ENCODE peak calls at places on chromosomes 4 and X, in four cellular contexts. One of them, this sample, is unnamed.

GRCh38 chrX:48475774-48476577 is at the start of gene FTSJ1:
- DNase-seq in K562: peak; percentile 81
- DNase-seq in IMR-90: peak; percentile 93
- DNase-seq in keratinocyte: no peak
- DNase-seq in this sample: peak; percentile 92

GRCh38 chrX:43974076-43974475 is 886 bp upstream of the NDP start:
- DNase-seq in K562: no peak
- DNase-seq in IMR-90: no peak
- DNase-seq in keratinocyte: no peak
- DNase-seq in this sample: no peak

GRCh38 chr4:168059251-168059650 is 33.1 kb upstream of the ANXA10 start:
- DNase-seq in K562: no peak
- DNase-seq in IMR-90: peak; percentile 72
- DNase-seq in keratinocyte: no peak
- DNase-seq in this sample: no peak

GRCh38 chrX:48971325-48972213 is at the start of gene KCND1:
- DNase-seq in K562: peak; percentile 46
- DNase-seq in IMR-90: peak; percentile 46
- DNase-seq in keratinocyte: peak; percentile 25
- DNase-seq in this sample: peak; percentile 44

GRCh38 chr4:169108303-169108702 is 98.2 kb upstream of the CBR4 start:
- DNase-seq in K562: no peak
- DNase-seq in IMR-90: no peak
- DNase-seq in keratinocyte: no peak
- DNase-seq in this sample: no peak

GRCh38 chr4:146638801-146639351 is at the start of gene POU4F2:
- DNase-seq in K562: no peak
- DNase-seq in IMR-90: no peak
- DNase-seq in keratinocyte: no peak
- DNase-seq in this sample: peak; percentile 23

GRCh38 chr4:89438102-89438831 is 130.7 kb upstream of the GPRIN3 start:
- DNase-seq in K562: peak; percentile 10
- DNase-seq in IMR-90: peak; percentile 49
- DNase-seq in keratinocyte: no peak
- DNase-seq in this sample: peak; percentile 42

GRCh38 chrX:137194164-137194563 is 160.4 kb upstream of the GPR101 start:
- DNase-seq in K562: peak; percentile 5
- DNase-seq in IMR-90: peak; percentile 21
- DNase-seq in keratinocyte: no peak
- DNase-seq in this sample: peak; percentile 5

GRCh38 chr4:121156822-121157769 is 7.0 kb downstream of the TNIP3 start:
- DNase-seq in K562: no peak
- DNase-seq in IMR-90: peak; percentile 15
- DNase-seq in keratinocyte: no peak
- DNase-seq in this sample: peak; percentile 24

GRCh38 chrX:103066606-103067005 is 2.6 kb upstream of the BEX1 start:
- DNase-seq in K562: no peak
- DNase-seq in IMR-90: no peak
- DNase-seq in keratinocyte: no peak
- DNase-seq in this sample: no peak

GRCh38 chrX:13373807-13374187 is 53.9 kb upstream of the ATXN3L start:
- DNase-seq in K562: no peak
- DNase-seq in IMR-90: peak; percentile 82
- DNase-seq in keratinocyte: no peak
- DNase-seq in this sample: peak; percentile 21

GRCh38 chr4:88320780-88321373 is 36.5 kb upstream of the PPM1K start:
- DNase-seq in K562: no peak
- DNase-seq in IMR-90: no peak
- DNase-seq in keratinocyte: no peak
- DNase-seq in this sample: peak; percentile 4

GRCh38 chr4:157076578-157076947 is 613 bp downstream of the GLRB start:
- DNase-seq in K562: no peak
- DNase-seq in IMR-90: no peak
- DNase-seq in keratinocyte: no peak
- DNase-seq in this sample: peak; percentile 9

GRCh38 chr4:4422856-4423485 is 36.1 kb downstream of the NSG1 start:
- DNase-seq in K562: no peak
- DNase-seq in IMR-90: no peak
- DNase-seq in keratinocyte: no peak
- DNase-seq in this sample: no peak

GRCh38 chr4:187664011-187664410 is 331.6 kb upstream of the ZFP42 start:
- DNase-seq in K562: no peak
- DNase-seq in IMR-90: no peak
- DNase-seq in keratinocyte: no peak
- DNase-seq in this sample: no peak

GRCh38 chr4:177332119-177332518 is 22.4 kb downstream of the NEIL3 start:
- DNase-seq in K562: no peak
- DNase-seq in IMR-90: no peak
- DNase-seq in keratinocyte: no peak
- DNase-seq in this sample: no peak

GRCh38 chr4:7929530-7929951 is 10.1 kb downstream of the AFAP1 start:
- DNase-seq in K562: no peak
- DNase-seq in IMR-90: no peak
- DNase-seq in keratinocyte: peak; percentile 83
- DNase-seq in this sample: no peak

GRCh38 chr4:76308548-76308947 is 2.0 kb downstream of the STBD1 start:
- DNase-seq in K562: no peak
- DNase-seq in IMR-90: no peak
- DNase-seq in keratinocyte: no peak
- DNase-seq in this sample: no peak

GRCh38 chr4:55491486-55491885 is 55.2 kb downstream of the CLOCK start:
- DNase-seq in K562: no peak
- DNase-seq in IMR-90: peak; percentile 76
- DNase-seq in keratinocyte: no peak
- DNase-seq in this sample: no peak

GRCh38 chr4:156290811-156291210 is 337.1 kb upstream of the CTSO start:
- DNase-seq in K562: no peak
- DNase-seq in IMR-90: peak; percentile 46
- DNase-seq in keratinocyte: no peak
- DNase-seq in this sample: no peak

GRCh38 chr4:186137193-186137792 is 32.8 kb downstream of the FAM149A start:
- DNase-seq in K562: peak; percentile 18
- DNase-seq in IMR-90: peak; percentile 27
- DNase-seq in keratinocyte: no peak
- DNase-seq in this sample: peak; percentile 15

DNA sequence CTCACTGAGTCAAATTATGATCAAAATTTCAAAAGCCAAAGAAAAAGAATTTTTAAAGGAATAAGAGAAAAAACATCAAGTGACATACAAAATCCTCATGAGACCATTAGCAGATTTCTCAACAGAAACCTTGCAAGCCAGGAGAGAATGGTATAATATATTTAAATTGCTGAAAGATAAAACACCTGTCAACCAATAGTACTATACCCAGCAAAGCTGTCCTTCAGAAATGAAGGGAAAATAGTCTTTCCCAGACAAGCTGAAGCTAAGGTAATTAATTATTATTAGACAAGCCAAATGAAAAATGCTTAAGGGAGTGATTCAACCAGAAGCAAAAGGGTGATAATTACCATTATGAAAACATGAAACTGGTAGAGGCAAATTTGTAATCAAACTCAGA is 104.2 kb upstream of the TET2 start:
- DNase-seq in K562: no peak
- DNase-seq in IMR-90: no peak
- DNase-seq in keratinocyte: no peak
- DNase-seq in this sample: no peak
- H3K9me1 ChIP-seq in K562: no peaks in the 10 kb centered on the region
- H3K9me1 ChIP-seq in IMR-90: no peaks in the 10 kb centered on the region
- H3K9me1 ChIP-seq in keratinocyte: no peaks in the 10 kb centered on the region
- H3K9me1 ChIP-seq in this sample: no peaks in the 10 kb centered on the region

GRCh38 chr4:112418092-112418491 is 97.9 kb downstream of the NEUROG2 start:
- DNase-seq in K562: no peak
- DNase-seq in IMR-90: no peak
- DNase-seq in keratinocyte: no peak
- DNase-seq in this sample: no peak
- TF ChIP-seq CTCF in K562: peak; percentile 35
- TF ChIP-seq CTCF in IMR-90: no peak
- TF ChIP-seq CTCF in keratinocyte: no peak
- TF ChIP-seq CTCF in this sample: no peak

DNA sequence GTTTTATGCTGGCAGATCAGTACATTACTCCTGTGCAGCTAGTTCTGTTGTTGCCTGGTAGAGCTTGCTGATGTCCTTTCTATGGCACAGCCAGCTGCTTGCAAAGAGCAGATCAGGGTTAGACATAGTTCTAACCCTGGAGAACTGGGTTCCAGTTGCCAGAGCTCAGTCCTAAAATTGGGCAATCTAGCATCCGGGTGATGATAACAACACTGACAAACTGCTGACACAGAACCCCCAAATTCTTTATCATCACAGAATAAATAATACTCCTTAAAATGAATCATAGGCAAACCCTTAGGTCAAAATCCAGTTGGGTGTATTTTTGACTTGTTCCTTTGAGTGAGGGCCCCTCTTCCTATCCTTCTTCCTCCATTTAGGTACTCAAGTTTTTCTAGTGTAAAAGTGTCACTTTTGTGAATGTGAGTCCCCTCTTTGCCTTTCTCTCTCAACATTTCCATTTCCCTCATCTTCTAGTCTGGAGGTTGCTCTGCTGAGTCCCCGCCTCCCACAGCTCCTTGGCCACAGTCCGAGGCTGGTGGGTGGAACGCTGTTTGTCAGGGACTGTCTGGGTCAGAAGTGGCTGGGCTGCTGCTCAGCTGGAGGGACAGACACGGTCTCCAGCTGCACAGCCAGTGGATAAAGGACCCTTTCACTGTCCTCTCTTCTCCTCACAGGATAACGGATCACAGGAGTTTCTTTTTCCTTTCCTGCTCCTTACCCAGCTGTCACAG is 93.6 kb upstream of the RASGEF1B start:
- DNase-seq in K562: no peak
- DNase-seq in IMR-90: no peak
- DNase-seq in keratinocyte: no peak
- DNase-seq in this sample: no peak
- H3K4me2 ChIP-seq in K562: no peak overlapping the region
- H3K4me2 ChIP-seq in IMR-90: peak overlapping the region; percentile 5
- H3K4me2 ChIP-seq in keratinocyte: peak overlapping the region; percentile 23
- H3K4me2 ChIP-seq in this sample: no peak overlapping the region

GRCh38 chr4:159353422-159354116 is 250.7 kb downstream of the RAPGEF2 start:
- DNase-seq in K562: no peak
- DNase-seq in IMR-90: no peak
- DNase-seq in keratinocyte: no peak
- DNase-seq in this sample: no peak
- H3K9me1 ChIP-seq in K562: no peaks in the 10 kb centered on the region
- H3K9me1 ChIP-seq in IMR-90: peaks cover 10% of the 10 kb centered on the region
- H3K9me1 ChIP-seq in keratinocyte: no peaks in the 10 kb centered on the region
- H3K9me1 ChIP-seq in this sample: no peaks in the 10 kb centered on the region

GRCh38 chrX:24241822-24242648 is 71.8 kb downstream of the SUPT20HL2 start:
- DNase-seq in K562: peak; percentile 12
- DNase-seq in IMR-90: peak; percentile 39
- DNase-seq in keratinocyte: no peak
- DNase-seq in this sample: peak; percentile 38
- TF ChIP-seq CTCF in K562: peak; percentile 69
- TF ChIP-seq CTCF in IMR-90: peak; percentile 49
- TF ChIP-seq CTCF in keratinocyte: peak; percentile 34
- TF ChIP-seq CTCF in this sample: no peak

GRCh38 chr4:108152980-108153379 is 15.8 kb downstream of the LEF1 start:
- DNase-seq in K562: no peak
- DNase-seq in IMR-90: no peak
- DNase-seq in keratinocyte: no peak
- DNase-seq in this sample: no peak
- H3K4me2 ChIP-seq in K562: no peak overlapping the region
- H3K4me2 ChIP-seq in IMR-90: no peak overlapping the region
- H3K4me2 ChIP-seq in keratinocyte: no peak overlapping the region
- H3K4me2 ChIP-seq in this sample: no peak overlapping the region

GRCh38 chrX:131671714-131672113 is 127.8 kb downstream of the OR13H1 start:
- DNase-seq in K562: no peak
- DNase-seq in IMR-90: no peak
- DNase-seq in keratinocyte: no peak
- DNase-seq in this sample: no peak

GRCh38 chrX:131677655-131678628 is 134.1 kb downstream of the OR13H1 start:
- DNase-seq in K562: peak; percentile 71
- DNase-seq in IMR-90: peak; percentile 3
- DNase-seq in keratinocyte: no peak
- DNase-seq in this sample: peak; percentile 1

DNA sequence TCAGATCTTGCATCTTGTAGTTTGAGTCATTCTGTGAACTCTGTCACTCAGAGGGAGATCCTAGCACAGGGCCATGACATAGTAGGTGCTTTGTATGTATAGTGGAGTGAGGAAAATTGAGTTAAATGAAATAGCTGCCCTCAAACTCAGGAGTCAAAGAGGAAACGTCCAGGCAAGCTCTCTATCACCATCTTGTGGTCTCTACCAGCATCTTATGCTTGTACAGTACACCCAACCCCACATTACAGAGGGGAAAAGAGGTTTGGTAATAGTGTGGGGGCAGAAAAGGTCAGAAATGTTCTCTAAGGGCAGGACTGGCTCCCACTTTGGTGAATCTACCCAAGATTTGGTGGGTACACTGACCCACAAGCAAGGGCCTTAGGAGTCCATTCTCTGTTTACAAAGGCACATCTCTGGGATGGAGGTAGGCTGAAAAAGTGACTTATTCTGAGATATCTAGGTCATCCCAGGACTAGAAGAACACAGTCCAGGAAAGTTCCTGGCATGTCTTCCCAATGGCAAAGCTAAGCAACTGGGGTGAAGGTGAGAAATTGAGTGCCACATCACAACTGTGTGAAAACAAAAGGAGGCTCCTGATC is 131.8 kb downstream of the OR13H1 start:
- DNase-seq in K562: peak; percentile 46
- DNase-seq in IMR-90: peak; percentile 1
- DNase-seq in keratinocyte: no peak
- DNase-seq in this sample: no peak
- H3K9me1 ChIP-seq in K562: no peaks in the 10 kb centered on the region
- H3K9me1 ChIP-seq in IMR-90: no peaks in the 10 kb centered on the region
- H3K9me1 ChIP-seq in keratinocyte: no peaks in the 10 kb centered on the region
- H3K9me1 ChIP-seq in this sample: no peaks in the 10 kb centered on the region

This sample was measured in endothelial cell of umbilical vein.